ENCODE peak calls at places on chromosomes 6 and 20, in eight cellular contexts. R is colonic mucosa; C is hippocampal formation; G is pancreas; V is activated gamma-delta T cell treated with anti-CD3 and anti-CD28 coated beads, Interleukin-2, amount 50 U/mL, for 16 hours; W is CD4-positive, alpha-beta T cell; K is AML-193; O is left colon. X is an unnamed sample.

GRCh38 chr6:136723780-136724179 is 68.5 kb downstream of the MAP3K5 start:
- DNase-seq in R (no peak), C (no peak), G (no peak), V (peak), W (peak), K (no peak), O (peak), X (no peak)

GRCh38 chr6:85008311-85009015 is 244.1 kb upstream of the TBX18 start:
- DNase-seq in R (no peak), C (no peak), G (no peak), V (no peak), W (no peak), K (no peak), O (no peak), X (no peak)

GRCh38 chr20:49724637-49725606 is 11.2 kb upstream of the B4GALT5 start:
- DNase-seq in R (no peak), C (no peak), G (no peak), V (no peak), W (no peak), K (peak), O (no peak), X (no peak)

GRCh38 chr6:40083141-40083920 is 149.1 kb upstream of the MOCS1 start:
- DNase-seq in R (no peak), C (no peak), G (no peak), V (no peak), W (no peak), K (no peak), O (no peak), X (no peak)

GRCh38 chr6:27517928-27518787 is 45.3 kb upstream of the ZNF184 start:
- DNase-seq in R (peak), C (no peak), G (no peak), V (no peak), W (no peak), K (peak), O (peak), X (no peak)

GRCh38 chr6:34466242-34467185 is 638 bp downstream of the PACSIN1 start:
- DNase-seq in R (no peak), C (no peak), G (no peak), V (no peak), W (no peak), K (no peak), O (no peak), X (no peak)

GRCh38 chr6:150126641-150127291 is 16.1 kb upstream of the PPP1R14C start:
- DNase-seq in R (no peak), C (no peak), G (no peak), V (no peak), W (no peak), K (no peak), O (no peak), X (no peak)

GRCh38 chr6:7878401-7878964 is 32.1 kb downstream of the TXNDC5 start:
- DNase-seq in R (no peak), C (no peak), G (no peak), V (no peak), W (no peak), K (no peak), O (no peak), X (no peak)

GRCh38 chr20:42406826-42407225 is 782.9 kb downstream of the PTPRT start:
- DNase-seq in R (no peak), C (no peak), G (no peak), V (no peak), W (no peak), K (no peak), O (no peak), X (no peak)

GRCh38 chr20:24790746-24791283 is 158.3 kb upstream of the CST7 start:
- DNase-seq in R (no peak), C (no peak), G (no peak), V (no peak), W (no peak), K (no peak), O (no peak), X (no peak)

GRCh38 chr6:133184798-133185380 is 56.3 kb upstream of the EYA4 start:
- DNase-seq in R (no peak), C (no peak), G (no peak), V (no peak), W (no peak), K (peak), O (no peak), X (no peak)

GRCh38 chr20:326645-327031 is 1.3 kb downstream of the SOX12 start:
- DNase-seq in R (no peak), C (no peak), G (peak), V (no peak), W (no peak), K (no peak), O (peak), X (peak)

GRCh38 chr20:25136643-25137559 is 55.0 kb upstream of the VSX1 start:
- DNase-seq in R (peak), C (peak), G (no peak), V (no peak), W (no peak), K (no peak), O (peak), X (peak)

GRCh38 chr6:158023597-158023939 is 41.9 kb downstream of the SYNJ2 start:
- DNase-seq in R (no peak), C (no peak), G (no peak), V (no peak), W (no peak), K (no peak), O (no peak), X (no peak)

GRCh38 chr6:15462717-15463525 is 199.9 kb downstream of the DTNBP1 start:
- DNase-seq in R (no peak), C (no peak), G (no peak), V (no peak), W (no peak), K (no peak), O (no peak), X (no peak)